ENCODE peak calls at places on chromosome 20, in four cellular contexts. R, B, W and U are unnamed samples.
A peak's percentile ranks its signal among the peaks of the same experiment; 100 is the strongest.

GRCh38 chr20:59006167-59006863 is 739 bp downstream of the CTSZ start:
- DNase-seq in R (no peak), B (no peak), W (no peak), U (no peak)

GRCh38 chr20:18323705-18324104 is 35.4 kb downstream of the ZNF133 start:
- DNase-seq in R (no peak), B (no peak), W (no peak), U (no peak)

GRCh38 chr20:48606117-48606840 is 221.5 kb downstream of the PREX1 start:
- DNase-seq in R (no peak), B (no peak), W (no peak), U (no peak)

GRCh38 chr20:13856356-13856755 is 71.5 kb downstream of the NDUFAF5 start:
- DNase-seq in R (no peak), B (no peak), W (no peak), U (no peak)

GRCh38 chr20:33827629-33828325 is 16.6 kb downstream of the CHMP4B start:
- DNase-seq in R (no peak), B (no peak), W (no peak), U (no peak)

GRCh38 chr20:51639206-51639832 is 96.8 kb upstream of the NFATC2 start:
- DNase-seq in R (peak; percentile 64), B (peak; percentile 79), W (no peak), U (peak; percentile 76)

GRCh38 chr20:57048027-57048869 is 218.2 kb downstream of the BMP7 start:
- DNase-seq in R (no peak), B (peak; percentile 63), W (no peak), U (peak; percentile 78)

GRCh38 chr20:36179170-36179945 is 24.8 kb downstream of the EPB41L1 start:
- DNase-seq in R (no peak), B (peak; percentile 66), W (no peak), U (no peak)

GRCh38 chr20:37914672-37915433 is 11.9 kb downstream of the VSTM2L start:
- DNase-seq in R (peak; percentile 34), B (peak; percentile 82), W (no peak), U (no peak)